ENCODE peak calls at places on chromosome 3, in ten cellular contexts. W is fibroblast of lung, B is heart right ventricle, L is brain microvascular endothelial cell, Y is keratinocyte, Q is lung, A is IMR-90, H is tibial artery, V is adipocyte, O is ovary. J is an unnamed sample. For H3K36me3, the result is how much of the 10 kb centered on the place peaks cover.

GRCh38 chr3:194139085-194139976 is 3.4 kb downstream of the HES1 start:
- DNase-seq in W (peak), B (peak), L (peak), Y (no peak), Q (no peak), A (peak), H (peak), V (peak), O (peak), J (peak)

GRCh38 chr3:51938780-51939425 is 2.8 kb downstream of the RRP9 start:
- DNase-seq in W (no peak), B (no peak), L (no peak), Y (no peak), Q (no peak), A (no peak), H (no peak), V (no peak), O (no peak), J (no peak)

GRCh38 chr3:156158656-156159295 is 38.4 kb downstream of the KCNAB1 start:
- DNase-seq in W (no peak), B (no peak), L (no peak), Y (no peak), Q (no peak), A (no peak), H (no peak), V (no peak), O (no peak), J (no peak)

GRCh38 chr3:73669268-73669667 is 44.5 kb upstream of the PDZRN3 start:
- DNase-seq in W (peak), B (no peak), L (peak), Y (no peak), Q (no peak), A (peak), H (no peak), V (peak), O (no peak), J (no peak)

GRCh38 chr3:122992628-122993570 is 34.7 kb downstream of the SEMA5B start:
- DNase-seq in W (no peak), B (no peak), L (no peak), Y (no peak), Q (no peak), A (no peak), H (peak), V (no peak), O (no peak), J (no peak)

GRCh38 chr3:37310666-37311050 is 136.3 kb upstream of the LRRFIP2 start:
- DNase-seq in W (peak), B (no peak), L (no peak), Y (no peak), Q (no peak), A (peak), H (peak), V (no peak), O (no peak), J (no peak)

GRCh38 chr3:11138371-11138770 is 15.9 kb upstream of the HRH1 start:
- DNase-seq in W (no peak), B (no peak), L (no peak), Y (no peak), Q (no peak), A (no peak), H (no peak), V (no peak), O (no peak), J (no peak)

GRCh38 chr3:171283248-171284222 is 176.7 kb downstream of the TNIK start:
- DNase-seq in W (no peak), B (no peak), L (no peak), Y (no peak), Q (no peak), A (no peak), H (peak), V (no peak), O (no peak), J (no peak)

GRCh38 chr3:128416578-128417150 is 50.0 kb downstream of the DNAJB8 start:
- DNase-seq in W (peak), B (no peak), L (peak), Y (no peak), Q (no peak), A (peak), H (no peak), V (peak), O (no peak), J (peak)

GRCh38 chr3:56939759-56940323 is 120.6 kb upstream of the SPATA12 start:
- DNase-seq in W (no peak), B (no peak), L (no peak), Y (no peak), Q (no peak), A (no peak), H (no peak), V (no peak), O (no peak), J (no peak)

GRCh38 chr3:196712514-196713413 is 587 bp downstream of the PIGX start:
- DNase-seq in W (peak), B (peak), L (peak), Y (no peak), Q (peak), A (peak), H (peak), V (peak), O (peak), J (no peak)

GRCh38 chr3:88954853-88955252 is 152.6 kb upstream of the EPHA3 start:
- DNase-seq in W (no peak), B (no peak), L (no peak), Y (no peak), Q (no peak), A (no peak), H (no peak), V (no peak), O (no peak), J (no peak)

GRCh38 chr3:177893321-177893720 is 642.9 kb upstream of the KCNMB2 start:
- DNase-seq in W (no peak), B (no peak), L (no peak), Y (no peak), Q (no peak), A (no peak), H (no peak), V (no peak), O (no peak), J (no peak)

GRCh38 chr3:10529809-10530208 is 24.4 kb upstream of the ATP2B2 start:
- DNase-seq in W (no peak), B (no peak), L (no peak), Y (no peak), Q (no peak), A (no peak), H (no peak), V (no peak), O (no peak), J (no peak)

GRCh38 chr3:56303508-56303907 is 164.8 kb downstream of the ERC2 start:
- DNase-seq in W (peak), B (peak), L (peak), Y (no peak), Q (no peak), A (peak), H (no peak), V (peak), O (no peak), J (no peak)

GRCh38 chr3:37217098-37217849 is 42.9 kb upstream of the LRRFIP2 start:
- DNase-seq in W (no peak), B (no peak), L (no peak), Y (no peak), Q (no peak), A (no peak), H (no peak), V (no peak), O (no peak), J (no peak)

GRCh38 chr3:126245811-126246727 is 65.7 kb upstream of the ALDH1L1 start:
- DNase-seq in W (peak), B (peak), L (peak), Y (no peak), Q (peak), A (peak), H (peak), V (peak), O (peak), J (no peak)

GRCh38 chr3:128787256-128788253 is 61.6 kb downstream of the RAB7A start:
- DNase-seq in W (peak), B (no peak), L (peak), Y (peak), Q (no peak), A (peak), H (no peak), V (peak), O (no peak), J (no peak)

GRCh38 chr3:123262868-123263267 is 61.1 kb downstream of the SEC22A start:
- DNase-seq in W (no peak), B (no peak), L (no peak), Y (no peak), Q (no peak), A (no peak), H (no peak), V (no peak), O (no peak), J (no peak)

GRCh38 chr3:44562147-44562546 is 7.2 kb downstream of the ZKSCAN7 start:
- DNase-seq in W (no peak), B (no peak), L (no peak), Y (no peak), Q (no peak), A (no peak), H (no peak), V (no peak), O (no peak), J (no peak)

GRCh38 chr3:64454179-64454578 is 228.9 kb upstream of the PRICKLE2 start:
- DNase-seq in W (peak), B (no peak), L (peak), Y (no peak), Q (no peak), A (peak), H (no peak), V (peak), O (no peak), J (no peak)

GRCh38 chr3:134650431-134651346 is at the start of gene KY:
- DNase-seq in W (peak), B (peak), L (no peak), Y (no peak), Q (no peak), A (peak), H (no peak), V (peak), O (peak), J (no peak)

GRCh38 chr3:29694783-29695182 is 413.9 kb downstream of the RBMS3 start:
- DNase-seq in W (peak), B (peak), L (peak), Y (peak), Q (peak), A (peak), H (no peak), V (peak), O (no peak), J (peak)

GRCh38 chr3:76365284-76365683 is 579.9 kb upstream of the ZNF717 start:
- DNase-seq in W (no peak), B (no peak), L (no peak), Y (no peak), Q (no peak), A (peak), H (no peak), V (no peak), O (no peak), J (no peak)

GRCh38 chr3:24763421-24763820 is 268.8 kb upstream of the THRB start:
- DNase-seq in W (peak), B (no peak), L (peak), Y (no peak), Q (no peak), A (no peak), H (no peak), V (no peak), O (no peak), J (no peak)

GRCh38 chr3:31035681-31036080 is 141.2 kb upstream of the GADL1 start:
- DNase-seq in W (peak), B (no peak), L (peak), Y (no peak), Q (no peak), A (peak), H (no peak), V (no peak), O (no peak), J (no peak)

GRCh38 chr3:86973440-86973839 is 17.5 kb downstream of the VGLL3 start:
- DNase-seq in W (peak), B (no peak), L (peak), Y (no peak), Q (no peak), A (peak), H (peak), V (peak), O (no peak), J (no peak)

GRCh38 chr3:86967062-86967461 is 23.9 kb downstream of the VGLL3 start:
- DNase-seq in W (no peak), B (no peak), L (no peak), Y (no peak), Q (no peak), A (no peak), H (no peak), V (peak), O (no peak), J (no peak)

GRCh38 chr3:86965180-86965579 is 25.8 kb downstream of the VGLL3 start:
- DNase-seq in W (no peak), B (no peak), L (no peak), Y (no peak), Q (no peak), A (no peak), H (no peak), V (no peak), O (no peak), J (no peak)

GRCh38 chr3:86969500-86970189 is 21.3 kb downstream of the VGLL3 start:
- DNase-seq in W (no peak), B (no peak), L (peak), Y (no peak), Q (no peak), A (peak), H (no peak), V (peak), O (no peak), J (no peak)

GRCh38 chr3:86968224-86968932 is 22.6 kb downstream of the VGLL3 start:
- DNase-seq in W (no peak), B (no peak), L (no peak), Y (no peak), Q (no peak), A (no peak), H (no peak), V (peak), O (no peak), J (no peak)
- H3K36me3 ChIP-seq in W (under half), B (under half), L (half or more), Y (under half), Q (under half), A (under half), H (under half), V (half or more), O (under half), J (under half)

GRCh38 chr3:141323936-141324704 is 44.2 kb upstream of the ZBTB38 start:
- DNase-seq in W (no peak), B (no peak), L (no peak), Y (no peak), Q (no peak), A (no peak), H (no peak), V (no peak), O (no peak), J (no peak)

GRCh38 chr3:141326123-141326522 is 42.2 kb upstream of the ZBTB38 start:
- DNase-seq in W (no peak), B (no peak), L (no peak), Y (no peak), Q (no peak), A (no peak), H (no peak), V (no peak), O (no peak), J (no peak)

GRCh38 chr3:141316851-141317250 is 51.5 kb upstream of the ZBTB38 start:
- DNase-seq in W (no peak), B (no peak), L (no peak), Y (no peak), Q (no peak), A (no peak), H (no peak), V (no peak), O (no peak), J (no peak)

GRCh38 chr3:141321109-141321497 is 47.2 kb upstream of the ZBTB38 start:
- DNase-seq in W (peak), B (no peak), L (peak), Y (no peak), Q (no peak), A (peak), H (no peak), V (no peak), O (no peak), J (no peak)

DNA sequence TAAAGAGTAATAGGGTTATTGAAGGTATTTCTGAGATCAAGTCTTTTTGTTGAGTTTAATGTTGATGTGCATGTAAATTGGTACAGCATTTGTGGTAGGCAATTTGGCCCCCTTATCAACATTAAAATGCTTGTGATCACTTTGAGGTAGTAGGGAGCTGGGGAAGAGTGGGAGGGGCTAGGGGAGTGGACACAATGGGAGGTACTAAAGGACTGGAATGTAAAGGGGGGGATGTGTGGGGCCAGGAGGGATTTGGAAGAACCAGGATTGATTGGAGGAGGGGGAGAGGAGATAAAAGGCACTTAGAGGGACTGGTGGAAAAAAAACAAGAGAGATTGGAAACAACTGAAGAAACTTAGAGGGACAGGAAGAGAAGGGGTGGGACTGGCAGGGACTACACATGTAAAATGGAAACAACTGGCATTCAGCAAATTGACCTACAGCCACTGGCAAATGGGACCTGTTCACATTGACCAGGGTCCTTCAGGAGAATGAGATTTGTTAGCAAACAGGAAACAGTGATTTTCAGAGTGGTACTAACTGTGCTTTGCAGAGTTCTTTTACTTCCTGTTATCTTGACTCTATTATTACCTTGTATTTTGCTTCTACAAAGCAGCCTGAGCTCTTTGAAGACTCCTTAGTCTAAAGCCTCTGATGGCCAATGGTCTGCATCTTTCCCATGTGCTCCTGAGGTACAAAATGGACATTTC is 47.8 kb upstream of the ZBTB38 start:
- DNase-seq in W (no peak), B (no peak), L (no peak), Y (no peak), Q (no peak), A (no peak), H (no peak), V (no peak), O (no peak), J (no peak)
- H3K4me3 ChIP-seq in W (no peak), B (no peak), L (no peak), Y (no peak), Q (no peak), A (no peak), H (no peak), V (no peak), O (no peak), J (no peak)

GRCh38 chr3:15386352-15386751 is 41.0 kb downstream of the METTL6 start:
- DNase-seq in W (no peak), B (no peak), L (no peak), Y (no peak), Q (peak), A (no peak), H (no peak), V (no peak), O (no peak), J (no peak)

GRCh38 chr3:15382405-15382923 is 44.9 kb downstream of the METTL6 start:
- DNase-seq in W (no peak), B (no peak), L (no peak), Y (no peak), Q (no peak), A (no peak), H (no peak), V (no peak), O (no peak), J (no peak)

GRCh38 chr3:15384510-15385237 is 42.7 kb downstream of the METTL6 start:
- DNase-seq in W (no peak), B (no peak), L (no peak), Y (no peak), Q (no peak), A (no peak), H (no peak), V (no peak), O (no peak), J (no peak)

GRCh38 chr3:15377961-15378791 is 45.8 kb upstream of the SH3BP5 start:
- DNase-seq in W (peak), B (peak), L (peak), Y (peak), Q (peak), A (peak), H (peak), V (peak), O (peak), J (peak)

GRCh38 chr3:15380980-15381890 is 46.1 kb downstream of the METTL6 start:
- DNase-seq in W (no peak), B (no peak), L (no peak), Y (no peak), Q (no peak), A (no peak), H (no peak), V (no peak), O (no peak), J (no peak)
- H3K36me3 ChIP-seq in W (under half), B (under half), L (under half), Y (under half), Q (under half), A (under half), H (under half), V (under half), O (under half), J (under half)

GRCh38 chr3:58575986-58576652 is 1.1 kb downstream of the FAM107A start:
- DNase-seq in W (no peak), B (peak), L (no peak), Y (no peak), Q (no peak), A (no peak), H (no peak), V (no peak), O (no peak), J (no peak)
- H3K4me3 ChIP-seq in W (no peak), B (peak), L (no peak), Y (no peak), Q (peak), A (no peak), H (no peak), V (peak), O (no peak), J (no peak)

GRCh38 chr3:45942051-45942825 is 1.0 kb upstream of the CXCR6 start:
- DNase-seq in W (no peak), B (no peak), L (no peak), Y (no peak), Q (no peak), A (no peak), H (no peak), V (no peak), O (no peak), J (no peak)

GRCh38 chr3:45938858-45939257 is 4.4 kb upstream of the CXCR6 start:
- DNase-seq in W (peak), B (peak), L (peak), Y (peak), Q (peak), A (peak), H (peak), V (peak), O (peak), J (no peak)

GRCh38 chr3:45940004-45940780 is 3.1 kb upstream of the CXCR6 start:
- DNase-seq in W (no peak), B (no peak), L (no peak), Y (no peak), Q (no peak), A (no peak), H (no peak), V (no peak), O (no peak), J (no peak)

GRCh38 chr3:45939341-45939771 is 3.9 kb upstream of the CXCR6 start:
- DNase-seq in W (no peak), B (no peak), L (no peak), Y (no peak), Q (no peak), A (peak), H (no peak), V (no peak), O (no peak), J (no peak)

DNA sequence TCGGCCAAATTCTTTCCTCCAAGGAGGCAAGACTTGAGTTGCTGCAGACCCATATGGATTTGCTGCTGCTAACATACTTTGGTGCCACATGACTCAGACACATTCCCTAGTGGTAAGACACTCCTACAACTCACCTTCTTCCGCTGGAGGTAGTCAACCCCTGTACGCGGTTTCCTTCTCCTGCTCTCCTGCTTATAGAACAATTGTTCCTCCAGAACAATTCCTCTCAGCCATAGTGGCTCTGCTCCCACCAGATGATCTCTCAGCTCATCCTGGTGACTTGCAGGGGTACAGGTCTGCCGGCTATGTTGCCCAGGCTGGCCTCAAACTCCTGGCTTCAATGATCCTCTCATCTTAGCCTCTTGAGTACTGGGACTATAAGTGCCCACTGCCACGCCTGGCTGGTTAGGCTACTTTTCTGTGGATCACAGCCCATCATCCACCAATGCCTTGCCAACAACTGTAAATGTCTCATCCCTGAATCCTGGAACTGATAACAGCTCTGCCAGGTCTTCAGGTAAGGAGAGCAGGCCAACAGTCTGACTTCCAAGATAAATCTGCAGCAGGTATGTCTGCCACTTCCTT is 2.4 kb upstream of the CXCR6 start:
- DNase-seq in W (no peak), B (no peak), L (no peak), Y (no peak), Q (no peak), A (no peak), H (no peak), V (no peak), O (no peak), J (no peak)
- H3K36me3 ChIP-seq in W (under half), B (half or more), L (under half), Y (under half), Q (under half), A (under half), H (under half), V (under half), O (under half), J (under half)

DNA sequence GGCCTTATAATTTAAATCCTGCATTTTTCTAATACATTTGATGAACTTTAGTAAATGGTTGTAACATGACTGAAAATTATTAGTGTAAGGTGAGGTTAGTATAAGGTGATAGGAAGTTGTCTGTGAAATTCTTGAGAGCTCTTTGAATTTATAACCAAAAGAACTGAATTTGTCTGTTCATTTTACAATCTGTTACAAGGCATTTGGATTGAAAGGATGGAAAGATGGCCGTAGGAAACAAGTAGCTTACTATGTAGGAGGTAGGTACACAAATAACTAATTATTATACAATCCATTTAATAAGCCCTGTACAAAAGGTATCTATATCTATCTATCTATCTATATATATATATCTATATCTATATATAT is 6.6 kb downstream of the DIPK2A start:
- DNase-seq in W (no peak), B (no peak), L (no peak), Y (no peak), Q (no peak), A (no peak), H (no peak), V (peak), O (no peak), J (no peak)
- H3K4me3 ChIP-seq in W (no peak), B (no peak), L (no peak), Y (no peak), Q (no peak), A (no peak), H (no peak), V (peak), O (no peak), J (no peak)

J was measured in BJ.